ENCODE peak calls at places on chromosomes 3 and 15, in seven cellular contexts. P, N, O, Y, S, G and A are unnamed samples.
A peak's percentile ranks its signal among the peaks of the same experiment; 100 is the strongest.

GRCh38 chr3:23709987-23710386 is 95.8 kb upstream of the UBE2E1 start:
- DNase-seq in P (no peak), N (peak; percentile 64), O (no peak), Y (no peak), S (no peak), G (no peak), A (no peak)

GRCh38 chr3:151901282-151901945 is 28.0 kb downstream of the SUCNR1 start:
- DNase-seq in P (peak; percentile 83), N (peak; percentile 11), O (no peak), Y (no peak), S (no peak), G (peak; percentile 57), A (no peak)

GRCh38 chr3:102248981-102249705 is 185.7 kb upstream of the ZPLD1 start:
- DNase-seq in P (no peak), N (no peak), O (no peak), Y (no peak), S (no peak), G (no peak), A (no peak)

GRCh38 chr3:50862221-50862620 is 187.5 kb downstream of the DOCK3 start:
- DNase-seq in P (no peak), N (peak; percentile 71), O (no peak), Y (peak; percentile 42), S (no peak), G (no peak), A (no peak)

GRCh38 chr3:46087871-46088270 is 60.6 kb upstream of the XCR1 start:
- DNase-seq in P (peak; percentile 70), N (peak; percentile 44), O (no peak), Y (no peak), S (no peak), G (peak; percentile 41), A (no peak)

GRCh38 chr3:15428539-15428938 is 1.1 kb downstream of the EAF1 start:
- DNase-seq in P (peak; percentile 65), N (peak; percentile 44), O (peak; percentile 61), Y (no peak), S (no peak), G (peak; percentile 67), A (no peak)

GRCh38 chr15:83747050-83747717 is 93.3 kb downstream of the ADAMTSL3 start:
- DNase-seq in P (peak; percentile 38), N (peak; percentile 69), O (no peak), Y (peak; percentile 42), S (no peak), G (peak; percentile 10), A (no peak)

GRCh38 chr3:169623971-169624370 is 39.5 kb downstream of the MECOM start:
- DNase-seq in P (no peak), N (no peak), O (no peak), Y (no peak), S (no peak), G (no peak), A (no peak)

GRCh38 chr3:42052132-42052866 is 38.9 kb upstream of the TRAK1 start:
- DNase-seq in P (peak; percentile 40), N (peak; percentile 40), O (no peak), Y (no peak), S (no peak), G (peak; percentile 88), A (no peak)

GRCh38 chr3:183590442-183590841 is 34.9 kb upstream of the KLHL6 start:
- DNase-seq in P (no peak), N (no peak), O (no peak), Y (no peak), S (no peak), G (no peak), A (no peak)
- H4K8ac ChIP-seq in P (no peak overlapping the region), N (no peak overlapping the region), O (no peak overlapping the region), Y (no peak overlapping the region), S (no peak overlapping the region), G (no peak overlapping the region), A (no peak overlapping the region)

GRCh38 chr3:71045212-71045916 is 538.2 kb downstream of the FOXP1 start:
- DNase-seq in P (no peak), N (no peak), O (no peak), Y (no peak), S (no peak), G (no peak), A (no peak)
- H4K8ac ChIP-seq in P (no peak overlapping the region), N (no peak overlapping the region), O (no peak overlapping the region), Y (no peak overlapping the region), S (no peak overlapping the region), G (peak overlapping the region; percentile 3), A (no peak overlapping the region)

GRCh38 chr3:87320748-87321634 is 44.6 kb upstream of the POU1F1 start:
- DNase-seq in P (no peak), N (no peak), O (peak; percentile 56), Y (no peak), S (no peak), G (no peak), A (no peak)
- H4K8ac ChIP-seq in P (no peak overlapping the region), N (no peak overlapping the region), O (no peak overlapping the region), Y (no peak overlapping the region), S (no peak overlapping the region), G (no peak overlapping the region), A (no peak overlapping the region)

GRCh38 chr3:194675081-194675640 is 3.2 kb upstream of the LSG1 start:
- DNase-seq in P (no peak), N (no peak), O (no peak), Y (no peak), S (no peak), G (no peak), A (no peak)
- H4K8ac ChIP-seq in P (no peak overlapping the region), N (no peak overlapping the region), O (no peak overlapping the region), Y (no peak overlapping the region), S (peak overlapping the region; percentile 12), G (no peak overlapping the region), A (no peak overlapping the region)

DNA sequence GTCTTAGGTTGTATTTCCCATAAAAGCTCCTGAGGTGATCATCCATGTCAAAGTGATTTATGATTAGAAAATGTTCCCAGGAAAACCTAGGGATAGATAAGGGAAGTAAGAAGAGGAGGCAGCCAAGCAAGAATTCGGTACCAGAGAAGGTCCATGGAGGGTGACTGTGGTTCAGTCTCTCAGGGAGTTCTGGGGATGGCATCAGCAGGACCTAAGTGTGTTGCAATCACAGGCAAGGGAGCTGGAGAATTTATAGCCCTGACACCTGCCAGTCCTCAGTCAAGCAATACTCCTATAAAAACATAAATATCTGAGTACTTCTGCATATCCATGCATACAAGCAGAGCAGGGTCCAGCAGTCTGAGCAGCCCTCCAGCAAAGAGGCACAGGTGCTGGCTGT is 95.6 kb upstream of the TOPAZ1 start:
- DNase-seq in P (no peak), N (no peak), O (no peak), Y (no peak), S (no peak), G (no peak), A (no peak)
- H4K8ac ChIP-seq in P (no peak overlapping the region), N (no peak overlapping the region), O (no peak overlapping the region), Y (no peak overlapping the region), S (no peak overlapping the region), G (no peak overlapping the region), A (no peak overlapping the region)

DNA sequence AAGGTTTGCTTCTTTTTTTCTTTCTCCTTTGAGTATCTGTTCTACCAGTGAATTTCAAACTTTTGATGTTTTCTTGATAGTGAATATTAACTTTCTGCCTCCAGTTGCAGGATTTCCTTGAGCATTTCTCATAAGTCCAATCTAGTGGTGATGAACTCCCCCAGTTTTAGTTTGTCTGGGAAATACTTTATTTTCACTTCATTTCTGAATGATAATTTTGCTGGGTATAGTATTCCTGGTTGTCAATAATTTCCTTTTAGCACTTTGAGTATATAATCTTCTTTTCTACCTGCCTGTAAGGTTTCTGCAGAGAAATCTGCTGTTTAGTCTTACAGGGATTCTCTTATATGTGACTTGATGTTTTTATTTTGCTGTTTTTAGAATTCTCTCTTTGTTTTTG is 21.0 kb downstream of the TPRG1 start:
- DNase-seq in P (no peak), N (no peak), O (no peak), Y (no peak), S (no peak), G (no peak), A (no peak)
- H4K8ac ChIP-seq in P (no peak overlapping the region), N (no peak overlapping the region), O (no peak overlapping the region), Y (no peak overlapping the region), S (no peak overlapping the region), G (no peak overlapping the region), A (no peak overlapping the region)

GRCh38 chr3:174334111-174334510 is 525.0 kb upstream of the NAALADL2 start:
- DNase-seq in P (no peak), N (no peak), O (no peak), Y (no peak), S (no peak), G (no peak), A (no peak)
- H4K8ac ChIP-seq in P (no peak overlapping the region), N (no peak overlapping the region), O (no peak overlapping the region), Y (no peak overlapping the region), S (no peak overlapping the region), G (no peak overlapping the region), A (no peak overlapping the region)